ENCODE peak calls at places on chromosomes 16 and 17, in six cellular contexts. R is cardiac fibroblast, H is glutamatergic neuron, A is astrocyte of the cerebellum, X is neural progenitor cell, U is HFFc6. G is an unnamed sample.

GRCh38 chr16:58026705-58027340 is 1.3 kb downstream of the MMP15 start:
- DNase-seq in R (no peak), X (peak), A (no peak), H (peak), U (no peak), G (peak)

GRCh38 chr17:40168262-40168832 is 8.9 kb upstream of the RAPGEFL1 start:
- DNase-seq in X (peak), H (no peak), A (peak), R (peak), U (peak), G (no peak)

GRCh38 chr17:82830249-82830661 is 9.6 kb downstream of the ZNF750 start:
- DNase-seq in U (no peak), H (no peak), X (no peak), A (no peak), R (peak), G (no peak)

GRCh38 chr17:57519199-57519598 is 225.9 kb downstream of the CCDC182 start:
- DNase-seq in U (peak), H (peak), X (no peak), R (no peak), A (no peak), G (peak)

GRCh38 chr17:32227910-32228309 is 37.7 kb upstream of the RHBDL3 start:
- DNase-seq in A (no peak), R (no peak), U (no peak), X (peak), H (no peak), G (no peak)

GRCh38 chr16:50035468-50035992 is 10.5 kb downstream of the CNEP1R1 start:
- DNase-seq in X (no peak), A (no peak), R (no peak), H (no peak), U (no peak), G (no peak)

GRCh38 chr17:72967963-72968585 is 124.4 kb downstream of the SLC39A11 start:
- DNase-seq in H (no peak), R (no peak), X (no peak), A (no peak), U (no peak), G (no peak)

GRCh38 chr17:82232876-82233785 is 4.3 kb downstream of the SLC16A3 start:
- DNase-seq in X (no peak), H (no peak), U (no peak), R (no peak), A (no peak), G (no peak)

GRCh38 chr16:81151648-81152047 is 55.5 kb upstream of the GCSH start:
- DNase-seq in U (no peak), H (no peak), A (no peak), R (no peak), X (no peak), G (no peak)

GRCh38 chr16:57266531-57267268 is 17.8 kb downstream of the PLLP start:
- DNase-seq in A (no peak), R (no peak), X (no peak), U (no peak), H (peak), G (no peak)

GRCh38 chr17:34654276-34654675 is 74.9 kb downstream of the TMEM132E start:
- DNase-seq in R (no peak), U (no peak), A (no peak), X (no peak), H (no peak), G (no peak)

GRCh38 chr17:57281887-57282653 is 25.7 kb downstream of the MSI2 start:
- DNase-seq in A (no peak), U (no peak), R (no peak), H (no peak), X (no peak), G (no peak)

GRCh38 chr16:50252082-50252611 is 14.2 kb upstream of the ADCY7 start:
- DNase-seq in A (no peak), R (no peak), H (no peak), X (no peak), U (no peak), G (no peak)

GRCh38 chr17:64315032-64315490 is 52.0 kb upstream of the TEX2 start:
- DNase-seq in U (no peak), H (no peak), A (no peak), X (no peak), R (peak), G (no peak)

GRCh38 chr17:19418312-19418992 is 7.4 kb downstream of the RNF112 start:
- DNase-seq in R (peak), H (no peak), X (no peak), U (peak), A (peak), G (no peak)

GRCh38 chr17:13931752-13932477 is 137.4 kb upstream of the COX10 start:
- DNase-seq in R (peak), X (no peak), U (no peak), A (peak), H (peak), G (no peak)

GRCh38 chr17:47624727-47625068 is 25.0 kb upstream of the KPNB1 start:
- DNase-seq in A (no peak), X (no peak), U (no peak), R (no peak), H (no peak), G (no peak)

GRCh38 chr17:78324391-78325075 is 35.3 kb downstream of the SOCS3 start:
- DNase-seq in H (no peak), R (peak), X (peak), A (peak), U (peak), G (peak)

GRCh38 chr17:10233157-10233556 is 34.8 kb upstream of the GAS7 start:
- DNase-seq in R (no peak), U (no peak), X (no peak), A (no peak), H (no peak), G (no peak)

GRCh38 chr16:87274808-87275207 is 42.4 kb downstream of the C16orf95 start:
- DNase-seq in U (no peak), H (no peak), X (no peak), R (no peak), A (no peak), G (no peak)

GRCh38 chr16:24297375-24297774 is 41.2 kb downstream of the CACNG3 start:
- DNase-seq in X (no peak), R (no peak), H (no peak), A (no peak), U (no peak), G (no peak)

GRCh38 chr16:20744922-20745440 is 3.4 kb upstream of the THUMPD1 start:
- DNase-seq in R (no peak), X (no peak), H (no peak), U (no peak), A (no peak), G (no peak)

GRCh38 chr16:30902070-30902972 is 5.9 kb downstream of the CTF1 start:
- DNase-seq in H (peak), U (peak), R (peak), X (peak), A (no peak), G (peak)
- TF ChIP-seq CTCF in H (peak), U (no peak), R (no peak), X (no peak), A (no peak), G (no peak)

DNA sequence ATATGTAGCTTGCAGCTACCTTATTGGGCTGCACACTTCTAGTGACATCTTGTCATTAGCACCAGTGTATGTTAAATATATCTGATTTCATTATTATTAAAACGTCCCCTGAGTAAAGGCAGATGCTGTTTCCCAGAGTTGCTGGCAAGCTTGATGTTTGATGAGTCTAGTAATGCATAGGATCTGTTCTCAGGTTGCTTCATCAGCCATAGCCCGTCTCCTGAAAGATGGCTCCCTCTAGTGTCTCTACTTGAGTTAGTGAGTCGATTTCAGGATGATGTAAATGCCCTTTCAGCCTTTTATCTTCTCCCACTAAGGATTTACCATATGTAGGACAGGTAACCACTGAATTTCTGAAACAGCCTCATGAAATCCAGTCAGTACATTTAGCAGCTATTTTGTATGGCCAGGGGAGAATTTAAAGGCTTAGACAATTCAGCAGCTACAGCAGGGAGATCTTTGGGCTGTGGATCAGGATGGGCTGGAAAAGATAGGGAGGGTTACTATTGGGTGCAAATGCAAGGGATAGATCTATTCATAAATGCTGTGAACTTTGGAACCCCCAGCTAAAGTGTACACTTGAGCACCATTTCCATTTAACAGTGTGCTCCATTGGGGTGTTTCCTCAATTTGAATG is 376.3 kb downstream of the CNTNAP4 start:
- DNase-seq in U (peak), R (peak), X (peak), H (no peak), A (peak), G (peak)
- TF ChIP-seq CTCF in U (peak), R (peak), X (peak), H (peak), A (peak), G (peak)

GRCh38 chr17:70552230-70552981 is 383.1 kb downstream of the KCNJ2 start:
- DNase-seq in R (peak), A (peak), X (peak), U (peak), H (no peak), G (peak)
- TF ChIP-seq CTCF in R (peak), A (peak), X (peak), U (peak), H (peak), G (peak)

GRCh38 chr16:89378947-89379771 is 111.2 kb downstream of the ANKRD11 start:
- DNase-seq in U (no peak), X (no peak), A (no peak), H (no peak), R (no peak), G (peak)
- TF ChIP-seq CTCF in U (no peak), X (no peak), A (no peak), H (no peak), R (no peak), G (no peak)

G was measured in nephron progenitor cell.